ENCODE peak calls at places on chromosomes 6 and 20, in five cellular contexts. One of them, this sample, is unnamed.

GRCh38 chr6:34273242-34273805 is 24.5 kb upstream of the SMIM29 start:
- DNase-seq in G401: no peak
- DNase-seq in breast epithelium: no peak
- DNase-seq in NCI-H1105: no peak
- DNase-seq in H9: no peak
- DNase-seq in this sample: no peak

GRCh38 chr6:3739311-3739897 is 12.1 kb downstream of the PXDC1 start:
- DNase-seq in H9: no peak
- DNase-seq in NCI-H1105: no peak
- DNase-seq in breast epithelium: no peak
- DNase-seq in G401: no peak
- DNase-seq in this sample: no peak

GRCh38 chr6:83708970-83709747 is at the start of gene SNAP91:
- DNase-seq in H9: peak; percentile 85
- DNase-seq in G401: peak; percentile 89
- DNase-seq in NCI-H1105: peak; percentile 75
- DNase-seq in breast epithelium: no peak
- DNase-seq in this sample: peak; percentile 88

GRCh38 chr6:43838276-43839036 is 68.4 kb downstream of the VEGFA start:
- DNase-seq in H9: peak; percentile 56
- DNase-seq in G401: peak; percentile 7
- DNase-seq in NCI-H1105: no peak
- DNase-seq in breast epithelium: peak; percentile 24
- DNase-seq in this sample: peak; percentile 69

GRCh38 chr6:130293800-130294199 is 71.0 kb upstream of the SAMD3 start:
- DNase-seq in NCI-H1105: no peak
- DNase-seq in breast epithelium: no peak
- DNase-seq in G401: peak; percentile 7
- DNase-seq in H9: peak; percentile 72
- DNase-seq in this sample: peak; percentile 77

GRCh38 chr6:78868124-78868523 is 773 bp downstream of the IRAK1BP1 start:
- DNase-seq in H9: no peak
- DNase-seq in NCI-H1105: no peak
- DNase-seq in breast epithelium: no peak
- DNase-seq in G401: peak; percentile 39
- DNase-seq in this sample: no peak

GRCh38 chr6:14871196-14871595 is 374.7 kb upstream of the JARID2 start:
- DNase-seq in H9: no peak
- DNase-seq in NCI-H1105: no peak
- DNase-seq in G401: peak; percentile 96
- DNase-seq in breast epithelium: no peak
- DNase-seq in this sample: no peak

GRCh38 chr6:28218312-28219248 is 6.5 kb upstream of the ZSCAN9 start:
- DNase-seq in breast epithelium: no peak
- DNase-seq in H9: peak; percentile 69
- DNase-seq in NCI-H1105: peak; percentile 50
- DNase-seq in G401: peak; percentile 69
- DNase-seq in this sample: peak; percentile 69

GRCh38 chr20:51345601-51346101 is 196.9 kb downstream of the NFATC2 start:
- DNase-seq in NCI-H1105: no peak
- DNase-seq in H9: no peak
- DNase-seq in G401: no peak
- DNase-seq in breast epithelium: no peak
- DNase-seq in this sample: no peak

GRCh38 chr20:44154521-44155001 is 32.4 kb downstream of the JPH2 start:
- DNase-seq in breast epithelium: peak; percentile 82
- DNase-seq in H9: no peak
- DNase-seq in NCI-H1105: no peak
- DNase-seq in G401: no peak
- DNase-seq in this sample: peak; percentile 40

GRCh38 chr6:115830895-115831294 is 229.8 kb downstream of the FRK start:
- DNase-seq in H9: no peak
- DNase-seq in G401: no peak
- DNase-seq in NCI-H1105: no peak
- DNase-seq in breast epithelium: no peak
- DNase-seq in this sample: no peak

GRCh38 chr20:35773154-35773751 is 1.4 kb downstream of the PHF20 start:
- DNase-seq in G401: no peak
- DNase-seq in NCI-H1105: no peak
- DNase-seq in H9: no peak
- DNase-seq in breast epithelium: peak; percentile 30
- DNase-seq in this sample: peak; percentile 13

GRCh38 chr20:63311833-63312243 is 18.9 kb downstream of the COL20A1 start:
- DNase-seq in H9: no peak
- DNase-seq in NCI-H1105: no peak
- DNase-seq in G401: no peak
- DNase-seq in breast epithelium: no peak
- DNase-seq in this sample: no peak

GRCh38 chr6:127514396-127515227 is 4.5 kb downstream of the MTCL3 start:
- DNase-seq in NCI-H1105: peak; percentile 68
- DNase-seq in breast epithelium: no peak
- DNase-seq in G401: peak; percentile 82
- DNase-seq in H9: peak; percentile 74
- DNase-seq in this sample: peak; percentile 83

GRCh38 chr6:71473908-71474307 is 185.3 kb downstream of the OGFRL1 start:
- DNase-seq in H9: no peak
- DNase-seq in breast epithelium: peak; percentile 33
- DNase-seq in NCI-H1105: no peak
- DNase-seq in G401: no peak
- DNase-seq in this sample: no peak

GRCh38 chr6:128492386-128492785 is 28.0 kb downstream of the PTPRK start:
- DNase-seq in breast epithelium: no peak
- DNase-seq in H9: no peak
- DNase-seq in G401: no peak
- DNase-seq in NCI-H1105: peak; percentile 45
- DNase-seq in this sample: no peak

GRCh38 chr6:33427585-33428218 is 7.8 kb downstream of the SYNGAP1 start:
- DNase-seq in G401: peak; percentile 34
- DNase-seq in NCI-H1105: no peak
- DNase-seq in H9: peak; percentile 38
- DNase-seq in breast epithelium: no peak
- DNase-seq in this sample: peak; percentile 79

GRCh38 chr6:1039746-1040145 is 272.2 kb upstream of the FOXQ1 start:
- DNase-seq in breast epithelium: no peak
- DNase-seq in H9: no peak
- DNase-seq in G401: no peak
- DNase-seq in NCI-H1105: no peak
- DNase-seq in this sample: no peak

GRCh38 chr20:57608516-57608915 is 11.7 kb downstream of the ZBP1 start:
- DNase-seq in breast epithelium: no peak
- DNase-seq in G401: no peak
- DNase-seq in NCI-H1105: no peak
- DNase-seq in H9: no peak
- DNase-seq in this sample: no peak

GRCh38 chr6:110404602-110405001 is 10.8 kb downstream of the DDO start:
- DNase-seq in NCI-H1105: no peak
- DNase-seq in G401: no peak
- DNase-seq in breast epithelium: no peak
- DNase-seq in H9: no peak
- DNase-seq in this sample: no peak

GRCh38 chr6:11711644-11711993 is 67.0 kb downstream of the ADTRP start:
- DNase-seq in G401: no peak
- DNase-seq in breast epithelium: no peak
- DNase-seq in NCI-H1105: no peak
- DNase-seq in H9: no peak
- DNase-seq in this sample: no peak

GRCh38 chr6:111200823-111201134 is 113.5 kb downstream of the SLC16A10 start:
- DNase-seq in breast epithelium: no peak
- DNase-seq in H9: no peak
- DNase-seq in NCI-H1105: no peak
- DNase-seq in G401: no peak
- DNase-seq in this sample: no peak

GRCh38 chr6:88166901-88167624 is 916 bp upstream of the CNR1 start:
- DNase-seq in NCI-H1105: no peak
- DNase-seq in breast epithelium: no peak
- DNase-seq in G401: peak; percentile 54
- DNase-seq in H9: peak; percentile 45
- DNase-seq in this sample: peak; percentile 62

GRCh38 chr20:55424968-55425367 is 580.4 kb downstream of the CBLN4 start:
- DNase-seq in H9: no peak
- DNase-seq in NCI-H1105: no peak
- DNase-seq in G401: no peak
- DNase-seq in breast epithelium: no peak
- DNase-seq in this sample: no peak

GRCh38 chr6:107488174-107488874 is 1.6 kb upstream of the SOBP start:
- DNase-seq in breast epithelium: no peak
- DNase-seq in G401: no peak
- DNase-seq in NCI-H1105: no peak
- DNase-seq in H9: no peak
- DNase-seq in this sample: peak; percentile 31

GRCh38 chr6:31345026-31345730 is 11.8 kb downstream of the HLA-B start:
- DNase-seq in breast epithelium: no peak
- DNase-seq in G401: no peak
- DNase-seq in NCI-H1105: no peak
- DNase-seq in H9: no peak
- DNase-seq in this sample: peak; percentile 24

GRCh38 chr6:165468836-165469235 is 159.4 kb upstream of the C6orf118 start:
- DNase-seq in H9: no peak
- DNase-seq in G401: no peak
- DNase-seq in breast epithelium: no peak
- DNase-seq in NCI-H1105: no peak
- DNase-seq in this sample: no peak

This sample was measured in neural progenitor cell.